ENCODE peak calls at places on chromosomes 11 and 22, in seven cellular contexts. One of them, this sample, is unnamed.

GRCh38 chr11:118380571-118380970 is 20.8 kb upstream of the ATP5MG start:
- DNase-seq in stomach: no peak
- DNase-seq in sigmoid colon: no peak
- DNase-seq in transverse colon: no peak
- DNase-seq in breast epithelium: no peak
- DNase-seq in suprapubic skin: no peak
- DNase-seq in prostate gland: no peak
- DNase-seq in this sample: no peak

GRCh38 chr22:19109198-19110063 is 12.8 kb downstream of the DGCR2 start:
- DNase-seq in prostate gland: peak; percentile 72
- DNase-seq in breast epithelium: peak; percentile 62
- DNase-seq in transverse colon: peak; percentile 52
- DNase-seq in stomach: peak; percentile 68
- DNase-seq in sigmoid colon: no peak
- DNase-seq in suprapubic skin: peak; percentile 82
- DNase-seq in this sample: no peak

GRCh38 chr11:118928870-118929495 is 3.3 kb upstream of the BCL9L start:
- DNase-seq in transverse colon: no peak
- DNase-seq in prostate gland: peak; percentile 58
- DNase-seq in stomach: no peak
- DNase-seq in sigmoid colon: peak; percentile 88
- DNase-seq in breast epithelium: no peak
- DNase-seq in suprapubic skin: peak; percentile 88
- DNase-seq in this sample: no peak

GRCh38 chr11:124676386-124676785 is 2.7 kb downstream of the SPA17 start:
- DNase-seq in suprapubic skin: no peak
- DNase-seq in sigmoid colon: no peak
- DNase-seq in breast epithelium: no peak
- DNase-seq in prostate gland: no peak
- DNase-seq in transverse colon: peak; percentile 52
- DNase-seq in stomach: no peak
- DNase-seq in this sample: no peak

GRCh38 chr11:118998822-118999221 is 884 bp downstream of the CENATAC start:
- DNase-seq in stomach: peak; percentile 35
- DNase-seq in prostate gland: no peak
- DNase-seq in sigmoid colon: no peak
- DNase-seq in suprapubic skin: no peak
- DNase-seq in transverse colon: no peak
- DNase-seq in breast epithelium: peak; percentile 47
- DNase-seq in this sample: peak; percentile 74

GRCh38 chr11:14411818-14412217 is 52.8 kb upstream of the RRAS2 start:
- DNase-seq in sigmoid colon: peak; percentile 74
- DNase-seq in breast epithelium: peak; percentile 41
- DNase-seq in prostate gland: no peak
- DNase-seq in suprapubic skin: peak; percentile 81
- DNase-seq in stomach: no peak
- DNase-seq in transverse colon: no peak
- DNase-seq in this sample: no peak

GRCh38 chr11:35842958-35843357 is 100.9 kb upstream of the LDLRAD3 start:
- DNase-seq in breast epithelium: no peak
- DNase-seq in stomach: no peak
- DNase-seq in sigmoid colon: no peak
- DNase-seq in transverse colon: no peak
- DNase-seq in prostate gland: no peak
- DNase-seq in suprapubic skin: no peak
- DNase-seq in this sample: no peak

GRCh38 chr22:40024201-40025061 is 29.7 kb downstream of the FAM83F start:
- DNase-seq in prostate gland: peak; percentile 69
- DNase-seq in sigmoid colon: peak; percentile 74
- DNase-seq in breast epithelium: no peak
- DNase-seq in stomach: peak; percentile 81
- DNase-seq in transverse colon: peak; percentile 82
- DNase-seq in suprapubic skin: no peak
- DNase-seq in this sample: peak; percentile 24

GRCh38 chr11:24496728-24497396 is at the start of gene LUZP2:
- DNase-seq in stomach: no peak
- DNase-seq in prostate gland: peak; percentile 4
- DNase-seq in suprapubic skin: peak; percentile 74
- DNase-seq in transverse colon: no peak
- DNase-seq in breast epithelium: no peak
- DNase-seq in sigmoid colon: no peak
- DNase-seq in this sample: no peak

GRCh38 chr11:117996058-117996457 is 9.9 kb downstream of the IL10RA start:
- DNase-seq in stomach: no peak
- DNase-seq in prostate gland: no peak
- DNase-seq in suprapubic skin: no peak
- DNase-seq in sigmoid colon: no peak
- DNase-seq in breast epithelium: no peak
- DNase-seq in transverse colon: no peak
- DNase-seq in this sample: no peak

GRCh38 chr11:102431404-102431803 is 21.2 kb downstream of the TMEM123 start:
- DNase-seq in suprapubic skin: no peak
- DNase-seq in breast epithelium: no peak
- DNase-seq in stomach: no peak
- DNase-seq in transverse colon: no peak
- DNase-seq in prostate gland: no peak
- DNase-seq in sigmoid colon: no peak
- DNase-seq in this sample: no peak

GRCh38 chr11:16780146-16780545 is 41.7 kb downstream of the C11orf58 start:
- DNase-seq in breast epithelium: no peak
- DNase-seq in transverse colon: no peak
- DNase-seq in prostate gland: no peak
- DNase-seq in stomach: no peak
- DNase-seq in suprapubic skin: no peak
- DNase-seq in sigmoid colon: no peak
- DNase-seq in this sample: no peak

GRCh38 chr11:134599180-134599810 is 187.3 kb upstream of the B3GAT1 start:
- DNase-seq in transverse colon: no peak
- DNase-seq in breast epithelium: no peak
- DNase-seq in sigmoid colon: no peak
- DNase-seq in prostate gland: no peak
- DNase-seq in suprapubic skin: peak; percentile 40
- DNase-seq in stomach: no peak
- DNase-seq in this sample: no peak

GRCh38 chr11:27388001-27388400 is 25.0 kb upstream of the CCDC34 start:
- DNase-seq in suprapubic skin: no peak
- DNase-seq in sigmoid colon: no peak
- DNase-seq in prostate gland: no peak
- DNase-seq in breast epithelium: no peak
- DNase-seq in transverse colon: no peak
- DNase-seq in stomach: no peak
- DNase-seq in this sample: no peak

GRCh38 chr11:65479184-65480145 is 19.4 kb upstream of the MALAT1 start:
- DNase-seq in suprapubic skin: peak; percentile 83
- DNase-seq in stomach: peak; percentile 77
- DNase-seq in sigmoid colon: peak; percentile 95
- DNase-seq in transverse colon: peak; percentile 64
- DNase-seq in prostate gland: peak; percentile 79
- DNase-seq in breast epithelium: no peak
- DNase-seq in this sample: no peak

GRCh38 chr11:105553015-105553414 is 56.9 kb upstream of the GRIA4 start:
- DNase-seq in sigmoid colon: no peak
- DNase-seq in stomach: no peak
- DNase-seq in breast epithelium: no peak
- DNase-seq in transverse colon: no peak
- DNase-seq in suprapubic skin: no peak
- DNase-seq in prostate gland: no peak
- DNase-seq in this sample: no peak

GRCh38 chr11:31790649-31791048 is 20.5 kb downstream of the PAX6 start:
- DNase-seq in stomach: no peak
- DNase-seq in prostate gland: no peak
- DNase-seq in sigmoid colon: no peak
- DNase-seq in suprapubic skin: no peak
- DNase-seq in transverse colon: no peak
- DNase-seq in breast epithelium: no peak
- DNase-seq in this sample: no peak

GRCh38 chr11:1289211-1289935 is 20.1 kb downstream of the TOLLIP start:
- DNase-seq in prostate gland: no peak
- DNase-seq in sigmoid colon: no peak
- DNase-seq in transverse colon: no peak
- DNase-seq in suprapubic skin: no peak
- DNase-seq in stomach: no peak
- DNase-seq in breast epithelium: no peak
- DNase-seq in this sample: no peak

GRCh38 chr11:118342503-118343161 is at the start of gene CD3D:
- DNase-seq in breast epithelium: no peak
- DNase-seq in prostate gland: no peak
- DNase-seq in sigmoid colon: no peak
- DNase-seq in stomach: no peak
- DNase-seq in suprapubic skin: no peak
- DNase-seq in transverse colon: no peak
- DNase-seq in this sample: no peak

GRCh38 chr11:86632499-86633269 is 39.7 kb downstream of the ME3 start:
- DNase-seq in suprapubic skin: no peak
- DNase-seq in transverse colon: no peak
- DNase-seq in breast epithelium: no peak
- DNase-seq in stomach: no peak
- DNase-seq in prostate gland: no peak
- DNase-seq in sigmoid colon: peak; percentile 66
- DNase-seq in this sample: peak; percentile 68

GRCh38 chr11:3056296-3057068 is 741 bp downstream of the CARS1 start:
- DNase-seq in sigmoid colon: peak; percentile 66
- DNase-seq in prostate gland: no peak
- DNase-seq in breast epithelium: no peak
- DNase-seq in transverse colon: peak; percentile 37
- DNase-seq in suprapubic skin: no peak
- DNase-seq in stomach: peak; percentile 54
- DNase-seq in this sample: no peak

GRCh38 chr22:24289138-24289537 is 18.5 kb downstream of the SPECC1L start:
- DNase-seq in breast epithelium: no peak
- DNase-seq in suprapubic skin: no peak
- DNase-seq in sigmoid colon: no peak
- DNase-seq in prostate gland: no peak
- DNase-seq in stomach: no peak
- DNase-seq in transverse colon: no peak
- DNase-seq in this sample: no peak
- TF ChIP-seq POLR2AphosphoS5 in breast epithelium: peak; percentile 11
- TF ChIP-seq POLR2AphosphoS5 in suprapubic skin: no peak
- TF ChIP-seq POLR2AphosphoS5 in sigmoid colon: peak; percentile 11
- TF ChIP-seq POLR2AphosphoS5 in prostate gland: no peak
- TF ChIP-seq POLR2AphosphoS5 in stomach: peak; percentile 25
- TF ChIP-seq POLR2AphosphoS5 in transverse colon: peak; percentile 15
- TF ChIP-seq POLR2AphosphoS5 in this sample: no peak

DNA sequence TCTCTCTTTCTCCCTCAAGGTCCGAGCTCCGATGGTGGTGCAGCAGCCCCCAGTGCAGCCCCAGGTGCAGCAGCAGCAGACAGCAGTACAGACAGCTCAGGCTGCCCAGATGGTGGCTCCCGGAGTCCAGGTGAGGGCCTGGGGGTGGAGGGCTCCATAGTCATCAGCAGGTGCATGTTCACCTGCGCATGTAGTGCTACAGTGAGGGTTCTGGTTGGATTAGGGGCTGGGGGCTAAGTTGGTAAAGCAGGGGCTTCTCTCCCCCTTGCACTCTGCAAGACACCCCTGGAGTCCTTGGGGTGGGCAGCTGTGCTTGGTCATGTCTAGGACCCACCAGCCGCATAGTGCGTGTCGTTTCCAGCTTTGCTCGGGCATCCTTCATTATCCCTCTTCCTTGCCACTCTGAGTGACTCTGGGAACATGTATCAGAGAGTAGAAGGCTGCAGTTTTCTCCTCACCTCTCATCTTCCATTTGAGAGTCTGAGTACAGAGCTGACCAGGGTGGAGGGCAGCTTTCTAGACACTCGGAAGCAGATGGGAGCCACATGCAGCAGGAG is 61.2 kb downstream of the MED15 start:
- DNase-seq in prostate gland: no peak
- DNase-seq in sigmoid colon: no peak
- DNase-seq in stomach: no peak
- DNase-seq in transverse colon: no peak
- DNase-seq in breast epithelium: no peak
- DNase-seq in suprapubic skin: no peak
- DNase-seq in this sample: no peak
- TF ChIP-seq POLR2A in prostate gland: no peak
- TF ChIP-seq POLR2A in sigmoid colon: no peak
- TF ChIP-seq POLR2A in stomach: no peak
- TF ChIP-seq POLR2A in transverse colon: no peak
- TF ChIP-seq POLR2A in breast epithelium: no peak
- TF ChIP-seq POLR2A in suprapubic skin: no peak
- TF ChIP-seq POLR2A in this sample: no peak

GRCh38 chr11:62805044-62805892 is at the start of gene NXF1:
- DNase-seq in suprapubic skin: peak; percentile 98
- DNase-seq in stomach: peak; percentile 97
- DNase-seq in breast epithelium: peak; percentile 93
- DNase-seq in transverse colon: peak; percentile 96
- DNase-seq in sigmoid colon: peak; percentile 97
- DNase-seq in prostate gland: peak; percentile 95
- DNase-seq in this sample: peak; percentile 90
- TF ChIP-seq CTCF in suprapubic skin: no peak
- TF ChIP-seq CTCF in stomach: no peak
- TF ChIP-seq CTCF in breast epithelium: peak; percentile 47
- TF ChIP-seq CTCF in transverse colon: peak; percentile 64
- TF ChIP-seq CTCF in sigmoid colon: no peak
- TF ChIP-seq CTCF in prostate gland: peak; percentile 9
- TF ChIP-seq CTCF in this sample: no peak

GRCh38 chr22:35064664-35065063 is 1.3 kb upstream of the ISX start:
- DNase-seq in prostate gland: no peak
- DNase-seq in stomach: no peak
- DNase-seq in breast epithelium: no peak
- DNase-seq in sigmoid colon: no peak
- DNase-seq in transverse colon: peak; percentile 22
- DNase-seq in suprapubic skin: no peak
- DNase-seq in this sample: no peak
- TF ChIP-seq POLR2AphosphoS5 in prostate gland: no peak
- TF ChIP-seq POLR2AphosphoS5 in stomach: no peak
- TF ChIP-seq POLR2AphosphoS5 in breast epithelium: no peak
- TF ChIP-seq POLR2AphosphoS5 in sigmoid colon: no peak
- TF ChIP-seq POLR2AphosphoS5 in transverse colon: no peak
- TF ChIP-seq POLR2AphosphoS5 in suprapubic skin: no peak
- TF ChIP-seq POLR2AphosphoS5 in this sample: no peak

DNA sequence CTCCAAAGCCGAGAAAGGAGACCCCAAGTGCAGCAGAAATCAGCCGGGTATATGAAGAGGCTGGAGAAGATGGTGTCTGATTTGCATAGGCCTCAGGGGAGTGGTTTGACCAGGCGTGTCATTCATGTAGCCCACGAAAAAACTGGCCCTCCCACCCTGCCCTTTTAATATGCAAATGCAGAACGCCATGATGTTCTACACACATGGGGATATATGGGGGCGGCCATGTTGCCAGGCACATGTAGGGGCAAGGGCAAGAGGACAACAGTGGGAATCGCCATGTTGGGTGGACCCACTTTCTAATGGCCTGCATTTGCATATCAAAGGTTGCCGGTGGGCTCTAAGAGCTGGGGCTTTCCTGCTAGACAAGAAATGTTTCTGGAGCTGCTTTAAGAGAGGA is 86.4 kb downstream of the ISX start:
- DNase-seq in prostate gland: no peak
- DNase-seq in stomach: no peak
- DNase-seq in transverse colon: no peak
- DNase-seq in breast epithelium: no peak
- DNase-seq in sigmoid colon: no peak
- DNase-seq in suprapubic skin: no peak
- DNase-seq in this sample: no peak
- TF ChIP-seq POLR2A in prostate gland: no peak
- TF ChIP-seq POLR2A in stomach: no peak
- TF ChIP-seq POLR2A in transverse colon: no peak
- TF ChIP-seq POLR2A in breast epithelium: no peak
- TF ChIP-seq POLR2A in sigmoid colon: no peak
- TF ChIP-seq POLR2A in suprapubic skin: no peak
- TF ChIP-seq POLR2A in this sample: no peak

This sample was measured in HCT116.